ENCODE peak calls at places on chromosomes 13 and 19, in four cellular contexts. L, S, Y and R are unnamed samples.

GRCh38 chr13:39130298-39130697 is 92.0 kb downstream of the NHLRC3 start:
- DNase-seq in L (no peak), S (no peak), Y (no peak), R (no peak)

GRCh38 chr13:49190901-49191300 is 29.2 kb upstream of the MLNR start:
- DNase-seq in L (no peak), S (no peak), Y (no peak), R (no peak)

GRCh38 chr13:49108204-49108603 is 111.9 kb upstream of the MLNR start:
- DNase-seq in L (no peak), S (no peak), Y (no peak), R (no peak)

GRCh38 chr13:43377149-43377548 is 353.8 kb downstream of the DNAJC15 start:
- DNase-seq in L (no peak), S (no peak), Y (peak), R (no peak)

GRCh38 chr13:41694902-41695301 is 237.6 kb downstream of the RGCC start:
- DNase-seq in L (no peak), S (peak), Y (peak), R (peak)

GRCh38 chr13:21076265-21076653 is 14.9 kb upstream of the LATS2 start:
- DNase-seq in L (no peak), S (no peak), Y (no peak), R (peak)

GRCh38 chr13:37158481-37158880 is 53.0 kb upstream of the CSNK1A1L start:
- DNase-seq in L (no peak), S (no peak), Y (no peak), R (no peak)

GRCh38 chr13:46377554-46377953 is 9.5 kb downstream of the RUBCNL start:
- DNase-seq in L (no peak), S (no peak), Y (no peak), R (no peak)

GRCh38 chr19:56253737-56254136 is 18.8 kb upstream of the EDDM13 start:
- DNase-seq in L (no peak), S (peak), Y (no peak), R (no peak)

GRCh38 chr13:33003458-33004019 is 12.7 kb upstream of the KL start:
- DNase-seq in L (no peak), S (no peak), Y (no peak), R (no peak)

GRCh38 chr13:48843630-48844380 is 131.9 kb upstream of the FNDC3A start:
- DNase-seq in L (no peak), S (no peak), Y (no peak), R (no peak)

GRCh38 chr13:75489502-75490263 is 7.7 kb upstream of the TBC1D4 start:
- DNase-seq in L (peak), S (no peak), Y (no peak), R (no peak)

GRCh38 chr19:8485561-8486371 is 16.7 kb downstream of the PRAM1 start:
- DNase-seq in L (no peak), S (no peak), Y (no peak), R (peak)

GRCh38 chr13:109412232-109412935 is 374.0 kb downstream of the IRS2 start:
- DNase-seq in L (peak), S (peak), Y (no peak), R (no peak)

GRCh38 chr19:2922987-2923386 is 21.8 kb downstream of the ZNF77 start:
- DNase-seq in L (no peak), S (no peak), Y (peak), R (no peak)

GRCh38 chr19:10651821-10652220 is 2.3 kb upstream of the ILF3 start:
- DNase-seq in L (no peak), S (no peak), Y (no peak), R (no peak)

GRCh38 chr13:89687066-89687465 is 1660.4 kb upstream of the MIR17HG start:
- DNase-seq in L (no peak), S (no peak), Y (no peak), R (no peak)

GRCh38 chr19:32870981-32871451 is 1.4 kb upstream of the SLC7A9 start:
- DNase-seq in L (peak), S (no peak), Y (no peak), R (peak)

GRCh38 chr19:30313353-30313750 is 58.8 kb upstream of the ZNF536 start:
- DNase-seq in L (no peak), S (no peak), Y (no peak), R (no peak)

GRCh38 chr13:42181381-42181953 is 90.5 kb upstream of the AKAP11 start:
- DNase-seq in L (no peak), S (peak), Y (no peak), R (peak)

GRCh38 chr19:44164673-44165512 is at the start of gene ZNF226:
- DNase-seq in L (peak), S (peak), Y (peak), R (no peak)

GRCh38 chr13:45433381-45433790 is 15.2 kb upstream of the SLC25A30 start:
- DNase-seq in L (no peak), S (peak), Y (no peak), R (no peak)

GRCh38 chr13:113838711-113839201 is 25.1 kb downstream of the GAS6 start:
- DNase-seq in L (no peak), S (no peak), Y (no peak), R (no peak)

GRCh38 chr13:36848228-36848982 is 29.4 kb downstream of the RFXAP start:
- DNase-seq in L (no peak), S (no peak), Y (no peak), R (no peak)

GRCh38 chr13:79289557-79289956 is 116.5 kb downstream of the RBM26 start:
- DNase-seq in L (no peak), S (no peak), Y (no peak), R (no peak)

GRCh38 chr19:45505151-45505995 is 1.9 kb upstream of the VASP start:
- DNase-seq in L (peak), S (no peak), Y (no peak), R (peak)

GRCh38 chr19:38030681-38031422 is 123.8 kb downstream of the SIPA1L3 start:
- DNase-seq in L (no peak), S (no peak), Y (no peak), R (no peak)

GRCh38 chr19:29667941-29668340 is 2.7 kb downstream of the PLEKHF1 start:
- DNase-seq in L (no peak), S (no peak), Y (no peak), R (peak)

GRCh38 chr19:1296575-1297271 is 11.1 kb downstream of the EFNA2 start:
- DNase-seq in L (no peak), S (no peak), Y (no peak), R (no peak)

GRCh38 chr19:1300744-1301490 is 15.2 kb downstream of the EFNA2 start:
- DNase-seq in L (no peak), S (no peak), Y (no peak), R (peak)

GRCh38 chr19:1302534-1303239 is 17.0 kb downstream of the EFNA2 start:
- DNase-seq in L (no peak), S (no peak), Y (no peak), R (peak)

GRCh38 chr19:1298235-1298634 is 12.6 kb downstream of the EFNA2 start:
- DNase-seq in L (no peak), S (no peak), Y (no peak), R (no peak)

GRCh38 chr19:1299822-1300221 is 14.1 kb downstream of the EFNA2 start:
- DNase-seq in L (no peak), S (no peak), Y (no peak), R (no peak)
- H3K27ac ChIP-seq in L (no peak), S (no peak), Y (no peak), R (no peak)

GRCh38 chr19:18594824-18595373 is 6.3 kb downstream of the REX1BD start:
- DNase-seq in L (no peak), S (no peak), Y (no peak), R (peak)
- H3K27ac ChIP-seq in L (no peak), S (no peak), Y (no peak), R (no peak)

DNA sequence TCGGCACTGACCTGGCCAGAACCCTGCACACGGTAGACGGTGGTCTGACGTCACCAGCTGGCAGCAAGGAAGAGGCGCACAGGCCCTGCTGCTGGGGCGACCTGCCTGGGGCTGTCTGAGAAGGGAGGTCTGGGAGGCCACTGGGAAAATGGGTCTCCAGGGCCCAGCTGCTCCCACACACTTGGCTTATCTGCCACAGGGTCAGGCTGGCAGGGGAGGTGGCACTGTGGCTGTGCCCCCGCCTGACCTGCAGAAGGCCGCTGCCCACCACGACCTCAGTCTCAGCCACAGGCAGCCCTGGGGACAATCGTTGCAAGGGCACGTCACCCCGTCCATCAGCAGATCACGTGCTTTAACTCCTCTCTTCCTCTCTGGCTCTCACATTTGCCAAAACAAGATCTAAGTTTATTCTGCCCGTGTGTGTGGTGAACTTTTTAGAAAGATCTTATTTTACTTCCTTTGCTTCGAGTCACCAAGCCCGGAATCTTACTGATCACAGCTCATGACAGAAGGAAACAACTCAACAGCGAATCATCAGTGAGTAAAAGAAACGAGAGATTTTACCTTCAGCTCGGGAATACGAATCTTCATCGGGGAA is 45.2 kb upstream of the RANBP3 start:
- DNase-seq in L (no peak), S (no peak), Y (no peak), R (no peak)
- H3K27ac ChIP-seq in L (no peak), S (no peak), Y (no peak), R (peak)

DNA sequence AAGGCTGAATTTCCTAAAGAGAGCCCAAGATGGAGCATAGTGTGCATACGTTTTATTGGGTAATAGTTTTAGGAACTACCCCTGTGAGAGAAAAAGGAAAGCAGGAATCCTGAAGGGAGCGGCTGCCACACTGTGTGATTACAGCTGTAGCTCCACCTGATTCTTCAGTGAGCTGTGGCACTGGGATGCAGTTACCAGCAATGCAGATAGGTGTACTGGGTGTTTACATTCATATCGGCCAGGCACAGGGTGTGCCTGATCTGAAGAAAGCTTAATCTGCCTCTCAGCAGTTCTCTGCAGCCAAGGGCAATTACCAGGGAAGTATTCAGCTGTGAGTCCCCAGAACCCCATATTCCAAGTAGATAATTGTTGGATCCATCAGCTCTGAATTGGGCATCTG is 1541.8 kb downstream of the EFNB2 start:
- DNase-seq in L (no peak), S (peak), Y (no peak), R (no peak)
- H3K27ac ChIP-seq in L (no peak), S (no peak), Y (no peak), R (no peak)

GRCh38 chr19:51693246-51693645 is at the start of gene SPACA6:
- DNase-seq in L (no peak), S (no peak), Y (no peak), R (no peak)
- H3K27ac ChIP-seq in L (peak), S (no peak), Y (no peak), R (no peak)

GRCh38 chr13:67094952-67095351 is 135.2 kb downstream of the PCDH9 start:
- DNase-seq in L (no peak), S (no peak), Y (no peak), R (no peak)
- H3K27ac ChIP-seq in L (no peak), S (no peak), Y (no peak), R (no peak)